ENCODE peak calls at places on chromosomes 12 and 14, in seven cellular contexts. K is fibroblast of the conjunctiva; Y is HTR-8/SVneo; B is activated T-helper 1 cell treated with anti-CD3 and anti-CD28 coated beads, Interleukin-2, amount 50 U/mL, for 16 hours; W is left cardiac atrium; Z is effector memory CD4-positive, alpha-beta T cell; Q is breast epithelium. T is an unnamed sample.

GRCh38 chr12:109949089-109949488 is 47.1 kb downstream of the GIT2 start:
- DNase-seq in K (peak; percentile 16), Y (no peak), B (no peak), W (no peak), Z (no peak), Q (no peak), T (no peak)

GRCh38 chr12:119322324-119322723 is 12.2 kb upstream of the CCDC60 start:
- DNase-seq in K (no peak), Y (no peak), B (no peak), W (peak; percentile 24), Z (no peak), Q (no peak), T (no peak)

GRCh38 chr14:102900631-102901571 is 21.6 kb upstream of the AMN start:
- DNase-seq in K (no peak), Y (no peak), B (no peak), W (no peak), Z (no peak), Q (no peak), T (no peak)

GRCh38 chr14:67734675-67735074 is 33.0 kb downstream of the RDH12 start:
- DNase-seq in K (no peak), Y (no peak), B (no peak), W (peak; percentile 44), Z (no peak), Q (no peak), T (no peak)

GRCh38 chr12:13243516-13244070 is 47.1 kb downstream of the EMP1 start:
- DNase-seq in K (no peak), Y (no peak), B (no peak), W (no peak), Z (no peak), Q (no peak), T (no peak)

GRCh38 chr14:99036594-99037293 is 235.3 kb downstream of the BCL11B start:
- DNase-seq in K (no peak), Y (no peak), B (no peak), W (peak; percentile 48), Z (no peak), Q (no peak), T (no peak)

GRCh38 chr12:29103539-29103974 is 45.5 kb upstream of the FAR2 start:
- DNase-seq in K (no peak), Y (no peak), B (peak; percentile 6), W (no peak), Z (peak; percentile 36), Q (no peak), T (no peak)

GRCh38 chr12:103928736-103929050 is 1.5 kb upstream of the HSP90B1 start:
- DNase-seq in K (no peak), Y (no peak), B (peak; percentile 25), W (peak; percentile 30), Z (peak; percentile 52), Q (no peak), T (peak; percentile 29)

GRCh38 chr14:42854061-42854460 is 1247.4 kb downstream of the LRFN5 start:
- DNase-seq in K (no peak), Y (no peak), B (no peak), W (no peak), Z (no peak), Q (no peak), T (no peak)

GRCh38 chr12:98126637-98127335 is 388.6 kb upstream of the TMPO start:
- DNase-seq in K (no peak), Y (no peak), B (no peak), W (no peak), Z (no peak), Q (no peak), T (no peak)

GRCh38 chr14:96464136-96464535 is 38.0 kb upstream of the PAPOLA start:
- DNase-seq in K (no peak), Y (no peak), B (no peak), W (no peak), Z (no peak), Q (no peak), T (no peak)

GRCh38 chr12:92601680-92602079 is 101.1 kb upstream of the PLEKHG7 start:
- DNase-seq in K (no peak), Y (no peak), B (no peak), W (no peak), Z (no peak), Q (no peak), T (no peak)

GRCh38 chr12:17528394-17528793 is 561.6 kb downstream of the RERGL start:
- DNase-seq in K (no peak), Y (no peak), B (no peak), W (no peak), Z (no peak), Q (no peak), T (no peak)

GRCh38 chr12:25925064-25925463 is 33.4 kb upstream of the RASSF8 start:
- DNase-seq in K (no peak), Y (no peak), B (no peak), W (no peak), Z (no peak), Q (no peak), T (no peak)

GRCh38 chr14:95515080-95515489 is 1.4 kb downstream of the SYNE3 start:
- DNase-seq in K (no peak), Y (no peak), B (no peak), W (peak; percentile 68), Z (no peak), Q (no peak), T (no peak)

GRCh38 chr14:36498938-36499337 is 21.1 kb downstream of the NKX2-1 start:
- DNase-seq in K (no peak), Y (no peak), B (no peak), W (no peak), Z (no peak), Q (no peak), T (no peak)

GRCh38 chr12:113392988-113393579 is 10.6 kb downstream of the SDS start:
- DNase-seq in K (no peak), Y (no peak), B (no peak), W (peak; percentile 43), Z (no peak), Q (no peak), T (no peak)

GRCh38 chr14:46048127-46048526 is 603.5 kb downstream of the RPL10L start:
- DNase-seq in K (no peak), Y (peak; percentile 4), B (no peak), W (no peak), Z (no peak), Q (no peak), T (no peak)

GRCh38 chr14:93799617-93800016 is 11.3 kb upstream of the PRIMA1 start:
- DNase-seq in K (no peak), Y (no peak), B (no peak), W (no peak), Z (no peak), Q (no peak), T (no peak)

GRCh38 chr12:12236896-12237295 is 29.9 kb downstream of the LRP6 start:
- DNase-seq in K (no peak), Y (no peak), B (no peak), W (no peak), Z (no peak), Q (no peak), T (no peak)

GRCh38 chr14:51653096-51653814 is 1.5 kb downstream of the FRMD6 start:
- DNase-seq in K (peak; percentile 72), Y (peak; percentile 53), B (no peak), W (no peak), Z (no peak), Q (no peak), T (no peak)

GRCh38 chr12:88793091-88793490 is 212.8 kb upstream of the KITLG start:
- DNase-seq in K (no peak), Y (no peak), B (no peak), W (no peak), Z (no peak), Q (no peak), T (no peak)

GRCh38 chr14:100066984-100067383 is 1.8 kb downstream of the EVL start:
- DNase-seq in K (no peak), Y (no peak), B (no peak), W (no peak), Z (no peak), Q (no peak), T (no peak)

GRCh38 chr14:54629183-54629582 is 62.3 kb downstream of the SAMD4A start:
- DNase-seq in K (no peak), Y (no peak), B (no peak), W (no peak), Z (no peak), Q (no peak), T (no peak)

T was measured in activated T-helper 9 cell treated with anti-CD3 and anti-CD28 coated beads, Interleukin-2, amount 50 U/mL, for 16 hours.